ENCODE peak calls at places on chromosomes 7 and 10, in six cellular contexts. G is mesendoderm, P is mesenchymal stem cell, I is trophoblast cell, L is IMR-90, S is H1. F is an unnamed sample.
A peak's percentile ranks its signal among the peaks of the same experiment; 100 is the strongest.

GRCh38 chr7:100093054-100093453 is 4.3 kb downstream of the COPS6 start:
- DNase-seq in G (no peak), P (no peak), I (no peak), L (no peak), S (no peak), F (no peak)

GRCh38 chr7:13532028-13532753 is 457.3 kb downstream of the ETV1 start:
- DNase-seq in G (no peak), P (no peak), I (no peak), L (no peak), S (no peak), F (no peak)

GRCh38 chr10:95706573-95706972 is 12.8 kb upstream of the TCTN3 start:
- DNase-seq in G (no peak), P (no peak), I (no peak), L (no peak), S (no peak), F (no peak)

GRCh38 chr10:13161267-13162012 is at the start of gene MCM10:
- DNase-seq in G (peak; percentile 100), P (peak; percentile 99), I (peak; percentile 99), L (peak; percentile 100), S (peak; percentile 99), F (peak; percentile 98)

GRCh38 chr10:36556468-36556867 is 568.9 kb upstream of the ANKRD30A start:
- DNase-seq in G (no peak), P (no peak), I (no peak), L (no peak), S (no peak), F (no peak)

GRCh38 chr7:39645482-39646407 is 22.4 kb downstream of the RALA start:
- DNase-seq in G (no peak), P (no peak), I (no peak), L (no peak), S (no peak), F (no peak)

GRCh38 chr7:27191081-27191715 is 6.2 kb upstream of the HOXA11 start:
- DNase-seq in G (no peak), P (no peak), I (no peak), L (no peak), S (no peak), F (no peak)

GRCh38 chr10:102644066-102644645 is at the start of gene TRIM8:
- DNase-seq in G (peak; percentile 65), P (peak; percentile 46), I (peak; percentile 15), L (no peak), S (peak; percentile 65), F (no peak)

GRCh38 chr7:136947347-136947746 is 78.9 kb downstream of the CHRM2 start:
- DNase-seq in G (no peak), P (peak; percentile 51), I (no peak), L (peak; percentile 63), S (no peak), F (no peak)

GRCh38 chr10:46329690-46330016 is 42.9 kb downstream of the ANTXRL start:
- DNase-seq in G (no peak), P (no peak), I (no peak), L (no peak), S (no peak), F (no peak)

GRCh38 chr10:66215005-66215404 is 710.8 kb upstream of the LRRTM3 start:
- DNase-seq in G (peak; percentile 42), P (no peak), I (no peak), L (peak; percentile 0), S (no peak), F (no peak)

DNA sequence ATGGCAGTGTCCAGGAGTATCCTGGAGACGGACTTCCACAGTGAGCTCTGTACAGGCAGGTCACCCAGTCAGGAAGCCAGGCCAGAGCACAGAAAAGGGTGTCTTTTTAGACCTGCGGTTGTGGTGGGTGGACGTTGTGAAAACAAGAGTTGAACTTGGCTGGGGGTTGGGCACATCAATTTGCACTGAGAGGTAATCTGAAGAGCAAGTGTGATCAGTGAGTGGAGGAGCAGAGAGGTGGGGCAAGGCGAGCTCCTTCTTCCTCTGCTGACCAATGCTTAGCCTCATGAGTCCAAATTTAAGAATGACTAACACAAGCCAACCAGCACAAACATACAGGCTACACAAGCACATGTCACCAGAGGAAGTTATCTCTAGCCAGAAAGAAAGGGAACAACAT is 310.8 kb downstream of the TCERG1L start:
- DNase-seq in G (no peak), P (no peak), I (no peak), L (no peak), S (peak; percentile 27), F (no peak)
- H2AK5ac ChIP-seq in G (no peak overlapping the region), P (no peak overlapping the region), I (no peak overlapping the region), L (no peak overlapping the region), S (peak overlapping the region; percentile 32), F (no peak overlapping the region)

GRCh38 chr10:132394936-132395703 is 1.9 kb upstream of the PWWP2B start:
- DNase-seq in G (no peak), P (no peak), I (no peak), L (no peak), S (no peak), F (no peak)
- H3K4me3 ChIP-seq in G (no peak overlapping the region), P (no peak overlapping the region), I (no peak overlapping the region), L (no peak overlapping the region), S (no peak overlapping the region), F (no peak overlapping the region)

DNA sequence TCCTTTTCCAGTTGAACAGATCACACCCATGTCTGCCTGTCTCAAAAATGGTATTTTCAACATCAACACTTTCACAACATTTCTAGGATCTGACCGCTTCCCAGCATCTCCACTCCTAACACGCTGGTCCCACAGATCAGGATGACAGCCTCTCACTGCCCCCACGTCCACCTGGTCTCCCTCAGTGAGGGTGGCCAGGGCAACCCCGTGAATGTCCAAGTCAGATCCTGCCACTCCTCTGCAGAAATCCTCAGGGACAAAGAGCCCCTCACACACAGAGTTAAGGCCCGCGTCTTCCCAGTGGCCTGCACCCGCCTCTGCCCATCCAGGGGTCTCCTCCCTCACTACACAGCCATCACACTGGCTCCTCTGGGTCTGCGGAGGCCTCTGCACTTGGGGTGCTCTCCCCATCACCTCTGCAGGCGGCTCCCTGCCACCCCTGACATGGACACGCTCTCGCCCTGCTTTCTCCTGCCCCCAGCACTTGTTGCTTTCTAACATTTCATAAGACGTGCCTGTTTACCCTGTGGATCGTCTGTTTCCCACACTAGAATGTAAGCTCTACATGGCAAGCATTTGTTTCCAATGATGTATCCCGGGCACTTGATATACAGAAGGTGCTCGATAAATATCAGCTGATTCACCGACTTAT is 20.0 kb downstream of the GNA12 start:
- DNase-seq in G (no peak), P (no peak), I (no peak), L (no peak), S (no peak), F (no peak)
- H2AK5ac ChIP-seq in G (no peak overlapping the region), P (peak overlapping the region; percentile 51), I (peak overlapping the region; percentile 76), L (peak overlapping the region; percentile 94), S (peak overlapping the region; percentile 94), F (peak overlapping the region; percentile 79)

DNA sequence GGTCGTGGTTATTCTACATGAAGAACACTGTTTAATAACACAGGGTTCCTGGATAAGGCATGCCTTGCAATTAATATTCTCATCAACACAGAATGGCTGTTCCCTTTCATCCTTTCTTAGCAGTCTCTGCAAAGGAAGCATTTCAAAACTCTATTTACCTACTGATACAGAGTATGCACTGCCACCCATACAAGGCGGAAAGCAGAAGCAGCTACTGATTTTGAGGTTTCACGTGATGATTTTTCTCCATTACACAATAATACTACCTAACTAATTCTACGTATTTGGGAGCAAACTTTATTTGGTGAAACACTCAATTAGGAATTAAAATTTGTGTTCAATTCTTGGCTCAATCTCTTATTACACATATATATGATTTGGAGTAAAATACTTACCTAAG is 43.0 kb upstream of the COL1A2 start:
- DNase-seq in G (no peak), P (no peak), I (no peak), L (no peak), S (no peak), F (no peak)
- H3K4me3 ChIP-seq in G (no peak overlapping the region), P (no peak overlapping the region), I (no peak overlapping the region), L (no peak overlapping the region), S (no peak overlapping the region), F (no peak overlapping the region)

GRCh38 chr10:34505338-34505737 is 309.8 kb downstream of the PARD3 start:
- DNase-seq in G (peak; percentile 46), P (no peak), I (no peak), L (no peak), S (no peak), F (no peak)
- H2AK5ac ChIP-seq in G (no peak overlapping the region), P (no peak overlapping the region), I (no peak overlapping the region), L (no peak overlapping the region), S (no peak overlapping the region), F (no peak overlapping the region)

DNA sequence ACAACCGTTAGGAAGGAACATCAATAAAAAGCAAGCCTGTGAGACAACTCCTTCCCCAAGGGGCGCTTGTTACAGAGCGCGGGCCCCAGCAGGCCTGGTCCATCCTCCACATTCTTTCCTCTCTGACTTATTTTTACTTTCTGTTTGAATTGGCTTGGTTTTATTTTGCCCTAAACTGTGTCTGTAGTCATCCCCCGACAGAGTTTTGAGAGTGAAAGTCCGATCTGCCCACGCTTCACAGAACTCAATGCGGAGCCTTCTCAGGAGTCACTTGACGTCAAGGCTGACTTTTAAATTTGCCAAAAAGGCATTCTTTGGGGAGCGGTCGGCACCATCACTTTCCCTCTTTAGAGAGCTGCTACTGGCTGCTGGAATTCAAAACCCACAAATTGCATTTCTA is 150.1 kb upstream of the KLF6 start:
- DNase-seq in G (no peak), P (no peak), I (no peak), L (peak; percentile 79), S (no peak), F (no peak)
- H3K4me3 ChIP-seq in G (no peak overlapping the region), P (peak overlapping the region; percentile 64), I (no peak overlapping the region), L (peak overlapping the region; percentile 11), S (no peak overlapping the region), F (no peak overlapping the region)

GRCh38 chr10:112716924-112717348 is 233.1 kb upstream of the TCF7L2 start:
- DNase-seq in G (peak; percentile 57), P (peak; percentile 80), I (no peak), L (peak; percentile 72), S (peak; percentile 41), F (no peak)

GRCh38 chr10:112713411-112713810 is 236.6 kb upstream of the TCF7L2 start:
- DNase-seq in G (peak; percentile 89), P (no peak), I (peak; percentile 48), L (peak; percentile 80), S (peak; percentile 27), F (no peak)

GRCh38 chr10:112712536-112712935 is 237.5 kb upstream of the TCF7L2 start:
- DNase-seq in G (peak; percentile 69), P (no peak), I (peak; percentile 74), L (no peak), S (peak; percentile 7), F (no peak)

GRCh38 chr10:112716076-112716475 is 234.0 kb upstream of the TCF7L2 start:
- DNase-seq in G (no peak), P (no peak), I (peak; percentile 62), L (no peak), S (no peak), F (no peak)

GRCh38 chr10:112715581-112715980 is 234.5 kb upstream of the TCF7L2 start:
- DNase-seq in G (no peak), P (no peak), I (no peak), L (no peak), S (no peak), F (no peak)
- H2AK5ac ChIP-seq in G (no peak overlapping the region), P (no peak overlapping the region), I (peak overlapping the region; percentile 86), L (no peak overlapping the region), S (no peak overlapping the region), F (no peak overlapping the region)

GRCh38 chr10:93086289-93086688 is 12.6 kb downstream of the CYP26A1 start:
- DNase-seq in G (no peak), P (no peak), I (no peak), L (no peak), S (no peak), F (no peak)
- H3K4me3 ChIP-seq in G (no peak overlapping the region), P (no peak overlapping the region), I (no peak overlapping the region), L (no peak overlapping the region), S (no peak overlapping the region), F (no peak overlapping the region)

GRCh38 chr10:21281173-21281572 is 244.3 kb downstream of the SKIDA1 start:
- DNase-seq in G (peak; percentile 42), P (no peak), I (no peak), L (no peak), S (no peak), F (no peak)
- H2AK5ac ChIP-seq in G (peak overlapping the region; percentile 66), P (peak overlapping the region; percentile 35), I (no peak overlapping the region), L (no peak overlapping the region), S (peak overlapping the region; percentile 98), F (no peak overlapping the region)

F was measured in neuronal stem cell.